ENCODE peak calls at places on chromosome 22, in six cellular contexts. D is H54, P is thyroid gland, S is lower leg skin, R is uterus, B is NB4. V is an unnamed sample.
A peak's percentile ranks its signal among the peaks of the same experiment; 100 is the strongest.

GRCh38 chr22:46159777-46160176 is 9.5 kb downstream of the PPARA start:
- DNase-seq in R (no peak), S (no peak), P (no peak), D (no peak), B (no peak), V (no peak)

GRCh38 chr22:47423861-47424820 is 661.7 kb downstream of the TBC1D22A start:
- DNase-seq in R (no peak), P (no peak), B (no peak), D (no peak), S (peak; percentile 69), V (no peak)

GRCh38 chr22:20093437-20093836 is 13.4 kb downstream of the DGCR8 start:
- DNase-seq in P (no peak), R (no peak), B (no peak), D (no peak), S (no peak), V (no peak)

GRCh38 chr22:17477401-17477833 is 85.9 kb upstream of the SLC25A18 start:
- DNase-seq in R (peak; percentile 43), P (no peak), S (no peak), D (no peak), B (peak; percentile 84), V (no peak)

GRCh38 chr22:45996241-45997076 is 19.5 kb upstream of the WNT7B start:
- DNase-seq in R (peak; percentile 51), D (no peak), P (no peak), S (no peak), B (peak; percentile 89), V (no peak)

GRCh38 chr22:27435839-27436581 is 365.5 kb downstream of the MN1 start:
- DNase-seq in D (no peak), B (no peak), S (peak; percentile 88), P (no peak), R (peak; percentile 47), V (no peak)

GRCh38 chr22:21051836-21052400 is 6.2 kb downstream of the LRRC74B start:
- DNase-seq in B (no peak), S (no peak), P (no peak), D (no peak), R (no peak), V (no peak)

GRCh38 chr22:17518379-17518778 is 44.9 kb upstream of the SLC25A18 start:
- DNase-seq in B (no peak), R (no peak), P (no peak), S (peak; percentile 32), D (no peak), V (no peak)

GRCh38 chr22:23179381-23180294 is 671 bp upstream of the BCR start:
- DNase-seq in D (no peak), R (peak; percentile 45), B (peak; percentile 58), S (no peak), P (peak; percentile 55), V (no peak)

GRCh38 chr22:25572708-25573161 is 8.3 kb downstream of the GRK3 start:
- DNase-seq in S (no peak), P (no peak), D (no peak), B (peak; percentile 46), R (no peak), V (no peak)

GRCh38 chr22:16968218-16968595 is 39.8 kb downstream of the GAB4 start:
- DNase-seq in B (no peak), D (no peak), P (no peak), S (peak; percentile 67), R (no peak), V (peak; percentile 89)

GRCh38 chr22:32328306-32329201 is 29.1 kb upstream of the RFPL3 start:
- DNase-seq in S (peak; percentile 68), B (no peak), R (no peak), P (no peak), D (no peak), V (no peak)

GRCh38 chr22:23256986-23257888 is 76.9 kb downstream of the BCR start:
- DNase-seq in S (peak; percentile 95), B (no peak), D (no peak), R (peak; percentile 51), P (peak; percentile 30), V (no peak)

GRCh38 chr22:39240841-39241631 is 3.7 kb downstream of the PDGFB start:
- DNase-seq in S (peak; percentile 94), P (peak; percentile 72), R (no peak), B (no peak), D (no peak), V (no peak)
- TF ChIP-seq POLR2A in S (no peak), P (peak; percentile 20), R (no peak), B (no peak), D (no peak), V (no peak)

GRCh38 chr22:36162127-36163034 is 1.8 kb upstream of the APOL3 start:
- DNase-seq in P (no peak), S (no peak), D (no peak), B (peak; percentile 23), R (no peak), V (no peak)
- TF ChIP-seq POLR2A in P (no peak), S (no peak), D (no peak), B (no peak), R (no peak), V (no peak)

DNA sequence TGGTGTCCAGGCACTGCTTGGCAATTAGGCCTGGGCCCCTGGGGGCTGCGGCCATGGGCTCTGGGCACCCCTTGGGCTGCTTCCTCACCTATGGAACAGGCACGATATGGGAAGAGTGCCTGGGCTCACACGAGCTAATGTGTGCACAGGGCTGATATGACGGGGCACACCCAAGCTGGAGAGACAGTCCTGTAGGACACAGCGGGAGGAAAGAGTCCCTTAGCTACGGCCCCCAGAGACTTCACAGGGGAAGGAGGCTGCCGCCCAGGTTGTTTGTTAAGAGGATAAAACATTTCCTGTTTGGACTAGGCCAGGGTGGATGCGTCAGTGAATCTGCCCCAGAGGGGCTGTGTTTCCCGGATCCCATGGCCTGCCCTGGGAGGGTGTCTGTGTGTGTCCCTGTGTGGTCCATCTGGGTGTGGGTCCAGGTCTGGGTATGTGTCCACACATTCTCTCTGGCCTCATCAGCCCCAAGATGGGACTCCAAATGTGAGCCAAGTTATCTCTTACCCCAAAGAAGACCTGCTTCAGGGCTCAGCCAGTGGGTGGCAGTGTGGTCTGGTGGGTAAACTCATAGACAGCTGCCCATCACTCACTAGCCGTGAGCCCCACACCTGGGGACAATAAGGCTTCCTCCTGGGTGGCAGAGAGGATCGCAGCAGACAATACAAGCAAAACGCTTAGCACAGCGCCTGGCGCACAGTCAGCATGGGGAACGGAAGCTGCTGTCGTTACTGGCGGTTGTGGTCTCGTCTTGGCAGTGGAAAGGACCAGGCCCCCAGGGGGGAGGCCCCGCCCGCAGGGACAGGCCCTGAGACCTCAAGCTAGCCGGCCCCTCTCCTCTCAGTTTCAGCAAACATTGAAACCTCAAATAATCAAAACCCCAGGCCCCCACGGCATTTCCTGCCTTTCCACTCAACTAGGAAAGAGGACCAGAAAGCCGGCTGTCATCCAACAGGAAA is 3.2 kb upstream of the EMID1 start:
- DNase-seq in P (peak; percentile 30), R (no peak), D (no peak), B (peak; percentile 99), S (no peak), V (no peak)
- TF ChIP-seq POLR2A in P (no peak), R (no peak), D (no peak), B (peak; percentile 34), S (no peak), V (no peak)

DNA sequence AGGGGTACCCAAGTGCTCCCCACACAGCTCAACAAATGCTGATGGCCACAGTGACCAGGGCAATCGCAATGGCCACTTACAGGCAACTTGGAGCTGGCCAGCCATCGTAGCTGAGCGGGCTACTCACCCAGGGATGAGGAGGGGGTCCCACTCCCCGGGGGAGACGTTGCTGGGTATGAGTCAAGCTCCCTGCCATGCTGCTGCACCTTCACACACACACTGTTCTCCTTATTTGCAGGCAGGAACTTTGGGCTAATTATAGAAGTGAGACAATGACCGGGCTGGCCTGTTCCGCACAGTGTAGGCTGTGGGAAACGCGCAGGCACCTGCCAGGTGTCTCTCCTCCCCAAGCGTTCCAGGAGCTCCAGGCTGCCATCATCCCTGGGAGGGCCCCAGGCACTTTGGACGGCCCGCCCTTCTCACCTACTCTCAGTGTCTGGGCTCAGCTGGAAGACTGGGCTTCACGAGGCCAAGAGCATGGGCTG is 73.1 kb downstream of the RTL6 start:
- DNase-seq in D (no peak), B (no peak), R (peak; percentile 9), P (no peak), S (peak; percentile 65), V (no peak)
- TF ChIP-seq POLR2A in D (no peak), B (no peak), R (no peak), P (no peak), S (no peak), V (no peak)

GRCh38 chr22:40043086-40043485 is 48.3 kb downstream of the FAM83F start:
- DNase-seq in R (peak; percentile 67), B (no peak), P (peak; percentile 81), D (no peak), S (no peak), V (no peak)

GRCh38 chr22:40044102-40044869 is 49.5 kb downstream of the FAM83F start:
- DNase-seq in D (peak; percentile 93), R (peak; percentile 98), P (peak; percentile 98), B (peak; percentile 99), S (peak; percentile 100), V (peak; percentile 100)

GRCh38 chr22:40043793-40044101 is 49.0 kb downstream of the FAM83F start:
- DNase-seq in R (no peak), S (no peak), P (no peak), D (no peak), B (no peak), V (no peak)

GRCh38 chr22:40046126-40046525 is 51.4 kb downstream of the FAM83F start:
- DNase-seq in P (no peak), S (no peak), B (no peak), D (no peak), R (no peak), V (no peak)

GRCh38 chr22:40044870-40045834 is 50.4 kb downstream of the FAM83F start:
- DNase-seq in B (peak; percentile 63), P (peak; percentile 72), D (peak; percentile 49), R (peak; percentile 30), S (no peak), V (no peak)
- TF ChIP-seq POLR2A in B (no peak), P (peak; percentile 36), D (peak; percentile 22), R (no peak), S (no peak), V (no peak)

GRCh38 chr22:37690901-37691504 is 4.9 kb downstream of the NOL12 start:
- DNase-seq in S (no peak), D (no peak), R (no peak), P (no peak), B (no peak), V (no peak)

GRCh38 chr22:37697540-37697835 is 640 bp downstream of the TRIOBP start:
- DNase-seq in B (no peak), P (no peak), S (no peak), D (no peak), R (no peak), V (no peak)

GRCh38 chr22:37701121-37701786 is 4.4 kb downstream of the TRIOBP start:
- DNase-seq in P (no peak), R (no peak), B (peak; percentile 79), D (no peak), S (no peak), V (no peak)

GRCh38 chr22:37692627-37693285 is 4.1 kb upstream of the TRIOBP start:
- DNase-seq in S (no peak), P (no peak), R (no peak), D (no peak), B (no peak), V (no peak)

GRCh38 chr22:37696657-37697539 is at the start of gene TRIOBP:
- DNase-seq in R (peak; percentile 94), P (peak; percentile 98), S (peak; percentile 98), B (peak; percentile 99), D (peak; percentile 59), V (peak; percentile 98)
- TF ChIP-seq POLR2A in R (no peak), P (peak; percentile 29), S (no peak), B (no peak), D (no peak), V (no peak)

GRCh38 chr22:30922151-30922611 is 46.4 kb downstream of the MORC2 start:
- DNase-seq in S (peak; percentile 87), P (peak; percentile 68), D (no peak), R (peak; percentile 25), B (peak; percentile 91), V (peak; percentile 89)
- TF ChIP-seq POLR2A in S (no peak), P (no peak), D (no peak), R (no peak), B (no peak), V (no peak)

GRCh38 chr22:38872831-38873248 is 824 bp upstream of the CBX6 start:
- DNase-seq in P (peak; percentile 72), S (peak; percentile 91), R (peak; percentile 74), D (peak; percentile 38), B (peak; percentile 35), V (peak; percentile 92)
- TF ChIP-seq POLR2A in P (peak; percentile 73), S (no peak), R (peak; percentile 56), D (no peak), B (no peak), V (no peak)

V was measured in esophagus muscularis mucosa.